ENCODE peak calls at places on chromosomes 12 and 14, in eight cellular contexts. C is neuronal stem cell, R is HCT116, S is IMR-90, P is H9, J is mesenchymal stem cell, B is colonic mucosa, V is fibroblast of lung. Z is an unnamed sample.

GRCh38 chr14:68506645-68507405 is 286.0 kb downstream of the ZFP36L1 start:
- DNase-seq in C (no peak), R (no peak), S (no peak), P (no peak), J (no peak), B (no peak), V (no peak), Z (peak; percentile 91)

GRCh38 chr14:32947792-32948191 is 9.1 kb downstream of the NPAS3 start:
- DNase-seq in C (no peak), R (no peak), S (no peak), P (no peak), J (no peak), B (no peak), V (no peak), Z (no peak)

GRCh38 chr14:90518941-90519256 is 122.1 kb downstream of the CALM1 start:
- DNase-seq in C (no peak), R (peak; percentile 37), S (peak; percentile 11), P (peak; percentile 68), J (peak; percentile 14), B (peak; percentile 70), V (no peak), Z (peak; percentile 52)

GRCh38 chr14:76876076-76876475 is 49.9 kb downstream of the LRRC74A start:
- DNase-seq in C (peak; percentile 65), R (peak; percentile 81), S (peak; percentile 73), P (peak; percentile 77), J (peak; percentile 73), B (peak; percentile 48), V (peak; percentile 79), Z (peak; percentile 87)

GRCh38 chr12:68930178-68930577 is 2.8 kb downstream of the CPM start:
- DNase-seq in C (no peak), R (no peak), S (no peak), P (no peak), J (no peak), B (no peak), V (no peak), Z (peak; percentile 15)

GRCh38 chr12:14247166-14247565 is 118.3 kb upstream of the ATF7IP start:
- DNase-seq in C (no peak), R (no peak), S (no peak), P (no peak), J (no peak), B (no peak), V (no peak), Z (no peak)

GRCh38 chr12:59833408-59833807 is 237.6 kb downstream of the SLC16A7 start:
- DNase-seq in C (no peak), R (no peak), S (peak; percentile 4), P (no peak), J (no peak), B (no peak), V (no peak), Z (no peak)

GRCh38 chr12:81758421-81759214 is 532 bp downstream of the PPFIA2 start:
- DNase-seq in C (peak; percentile 26), R (no peak), S (no peak), P (peak; percentile 69), J (peak; percentile 22), B (no peak), V (peak; percentile 38), Z (no peak)

GRCh38 chr14:75554482-75554881 is 23.9 kb upstream of the FLVCR2 start:
- DNase-seq in C (no peak), R (no peak), S (peak; percentile 20), P (no peak), J (peak; percentile 36), B (no peak), V (peak; percentile 33), Z (peak; percentile 91)

GRCh38 chr14:68723808-68724268 is 69.0 kb downstream of the ZFP36L1 start:
- DNase-seq in C (no peak), R (no peak), S (no peak), P (no peak), J (no peak), B (no peak), V (no peak), Z (no peak)

GRCh38 chr12:47725893-47726292 is 603 bp upstream of the ENDOU start:
- DNase-seq in C (no peak), R (no peak), S (peak; percentile 89), P (no peak), J (peak; percentile 47), B (no peak), V (peak; percentile 79), Z (peak; percentile 17)

GRCh38 chr14:75723716-75724115 is 62.7 kb downstream of the TTLL5 start:
- DNase-seq in C (no peak), R (no peak), S (no peak), P (no peak), J (peak; percentile 20), B (no peak), V (no peak), Z (no peak)

GRCh38 chr12:55906056-55906455 is 21.6 kb downstream of the PYM1 start:
- DNase-seq in C (no peak), R (no peak), S (peak; percentile 76), P (no peak), J (no peak), B (no peak), V (peak; percentile 58), Z (peak; percentile 64)

GRCh38 chr12:50597200-50598195 is 92.7 kb downstream of the DIP2B start:
- DNase-seq in C (no peak), R (peak; percentile 71), S (peak; percentile 93), P (no peak), J (peak; percentile 81), B (no peak), V (peak; percentile 66), Z (peak; percentile 83)

GRCh38 chr12:106044773-106045172 is 94.0 kb downstream of the NUAK1 start:
- DNase-seq in C (no peak), R (no peak), S (peak; percentile 62), P (no peak), J (peak; percentile 70), B (no peak), V (peak; percentile 4), Z (no peak)

GRCh38 chr14:69657961-69658360 is 46.6 kb downstream of the SUSD6 start:
- DNase-seq in C (no peak), R (no peak), S (peak; percentile 42), P (peak; percentile 46), J (no peak), B (peak; percentile 72), V (peak; percentile 39), Z (peak; percentile 79)

GRCh38 chr14:104638927-104639450 is 34.4 kb upstream of the TMEM179 start:
- DNase-seq in C (no peak), R (no peak), S (no peak), P (no peak), J (no peak), B (no peak), V (no peak), Z (no peak)

GRCh38 chr14:105299654-105300541 is 903 bp downstream of the BRF1 start:
- DNase-seq in C (peak; percentile 30), R (no peak), S (no peak), P (peak; percentile 26), J (peak; percentile 63), B (peak; percentile 47), V (no peak), Z (no peak)

GRCh38 chr14:104107101-104107581 is 21.6 kb downstream of the ASPG start:
- DNase-seq in C (no peak), R (no peak), S (no peak), P (no peak), J (no peak), B (peak; percentile 17), V (no peak), Z (no peak)

GRCh38 chr14:103492572-103492971 is 30.1 kb downstream of the CKB start:
- DNase-seq in C (no peak), R (no peak), S (no peak), P (no peak), J (no peak), B (no peak), V (no peak), Z (no peak)

GRCh38 chr14:29215853-29216252 is 449.3 kb downstream of the FOXG1 start:
- DNase-seq in C (no peak), R (no peak), S (no peak), P (no peak), J (no peak), B (no peak), V (peak; percentile 31), Z (no peak)

GRCh38 chr12:27751386-27752047 is 28.5 kb upstream of the KLHL42 start:
- DNase-seq in C (no peak), R (peak; percentile 77), S (no peak), P (no peak), J (no peak), B (peak; percentile 86), V (no peak), Z (peak; percentile 99)

GRCh38 chr12:3492868-3493224 is 1.8 kb downstream of the PRMT8 start:
- DNase-seq in C (no peak), R (no peak), S (no peak), P (no peak), J (no peak), B (no peak), V (no peak), Z (no peak)

GRCh38 chr14:91383439-91383838 is 34.2 kb downstream of the CCDC88C start:
- DNase-seq in C (no peak), R (no peak), S (no peak), P (no peak), J (no peak), B (no peak), V (no peak), Z (peak; percentile 82)

GRCh38 chr14:29078810-29079522 is 312.4 kb downstream of the FOXG1 start:
- DNase-seq in C (no peak), R (no peak), S (no peak), P (no peak), J (no peak), B (no peak), V (no peak), Z (no peak)

GRCh38 chr14:100573009-100573756 is 14.0 kb downstream of the BEGAIN start:
- DNase-seq in C (no peak), R (no peak), S (no peak), P (peak; percentile 71), J (no peak), B (no peak), V (no peak), Z (no peak)
- H3K9ac ChIP-seq in C (no peak overlapping the region), R (no peak overlapping the region), S (no peak overlapping the region), P (no peak overlapping the region), J (no peak overlapping the region), B (no peak overlapping the region), V (no peak overlapping the region), Z (no peak overlapping the region)

GRCh38 chr12:9687228-9687627 is 17.7 kb downstream of the CLEC2D start:
- DNase-seq in C (no peak), R (peak; percentile 24), S (peak; percentile 49), P (peak; percentile 66), J (no peak), B (no peak), V (peak; percentile 34), Z (peak; percentile 69)
- H3K9ac ChIP-seq in C (no peak overlapping the region), R (no peak overlapping the region), S (no peak overlapping the region), P (no peak overlapping the region), J (no peak overlapping the region), B (no peak overlapping the region), V (no peak overlapping the region), Z (no peak overlapping the region)

GRCh38 chr14:93103392-93104080 is 12.2 kb downstream of the ITPK1 start:
- DNase-seq in C (no peak), R (no peak), S (no peak), P (no peak), J (peak; percentile 15), B (peak; percentile 79), V (peak; percentile 20), Z (no peak)
- H3K9ac ChIP-seq in C (no peak overlapping the region), R (no peak overlapping the region), S (no peak overlapping the region), P (no peak overlapping the region), J (no peak overlapping the region), B (no peak overlapping the region), V (no peak overlapping the region), Z (no peak overlapping the region)

DNA sequence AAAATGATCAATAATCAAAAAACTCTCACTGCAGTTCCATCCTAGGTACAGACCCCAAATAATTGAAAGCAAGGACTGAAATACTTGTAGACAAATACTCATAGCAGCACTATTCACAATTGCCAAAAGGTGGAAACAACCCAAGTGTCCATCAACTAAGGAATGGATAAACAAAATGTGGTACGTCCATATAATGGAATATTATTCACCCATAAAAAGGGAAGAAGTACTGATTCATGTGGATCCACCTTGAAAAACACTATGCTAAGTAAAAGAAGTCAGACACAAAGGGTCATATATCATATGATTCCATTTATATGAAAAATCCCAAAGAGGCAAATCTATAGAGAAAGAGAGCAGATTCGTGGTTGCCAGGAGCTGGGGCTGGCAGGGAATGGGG is 202.8 kb downstream of the KSR2 start:
- DNase-seq in C (no peak), R (no peak), S (no peak), P (no peak), J (no peak), B (no peak), V (no peak), Z (no peak)
- H3K9ac ChIP-seq in C (no peak overlapping the region), R (no peak overlapping the region), S (no peak overlapping the region), P (no peak overlapping the region), J (no peak overlapping the region), B (no peak overlapping the region), V (no peak overlapping the region), Z (no peak overlapping the region)

Z was measured in PC-3.